ENCODE peak calls at places on chromosome 19, in seven cellular contexts. T is right atrium auricular region, F is thoracic aorta, D is ovary, M is PC-9, J is AG04450, L is heart right ventricle. H is an unnamed sample.
A peak's percentile ranks its signal among the peaks of the same experiment; 100 is the strongest.

GRCh38 chr19:20124879-20125278 is 42.1 kb upstream of the ZNF486 start:
- DNase-seq in T (no peak), F (no peak), D (no peak), M (no peak), J (no peak), L (no peak), H (no peak)

GRCh38 chr19:17985037-17985818 is 18.3 kb downstream of the KCNN1 start:
- DNase-seq in T (no peak), F (no peak), D (no peak), M (no peak), J (no peak), L (no peak), H (no peak)

GRCh38 chr19:53903055-53903680 is 5.9 kb upstream of the CACNG7 start:
- DNase-seq in T (no peak), F (no peak), D (no peak), M (peak; percentile 71), J (no peak), L (peak; percentile 26), H (no peak)

GRCh38 chr19:5121286-5122120 is 152.6 kb downstream of the KDM4B start:
- DNase-seq in T (no peak), F (no peak), D (no peak), M (no peak), J (no peak), L (no peak), H (no peak)

GRCh38 chr19:53511933-53512374 is 26.0 kb upstream of the ZNF331 start:
- DNase-seq in T (peak; percentile 63), F (no peak), D (peak; percentile 55), M (peak; percentile 44), J (peak; percentile 16), L (peak; percentile 51), H (no peak)

GRCh38 chr19:33226550-33227241 is 1.0 kb upstream of the SLC7A10 start:
- DNase-seq in T (no peak), F (no peak), D (no peak), M (no peak), J (no peak), L (no peak), H (no peak)

GRCh38 chr19:43507880-43508279 is 3.3 kb upstream of the PHLDB3 start:
- DNase-seq in T (no peak), F (no peak), D (no peak), M (no peak), J (no peak), L (no peak), H (no peak)

GRCh38 chr19:1172353-1173159 is 1.5 kb downstream of the SBNO2 start:
- DNase-seq in T (peak; percentile 81), F (no peak), D (no peak), M (peak; percentile 42), J (no peak), L (peak; percentile 62), H (no peak)

GRCh38 chr19:12788682-12789097 is 2.6 kb upstream of the JUNB start:
- DNase-seq in T (peak; percentile 88), F (no peak), D (peak; percentile 87), M (peak; percentile 50), J (no peak), L (peak; percentile 92), H (no peak)

GRCh38 chr19:58010507-58010906 is 7.9 kb upstream of the ZNF606 start:
- DNase-seq in T (no peak), F (no peak), D (no peak), M (no peak), J (no peak), L (no peak), H (no peak)

GRCh38 chr19:17673937-17674799 is 14.0 kb downstream of the UNC13A start:
- DNase-seq in T (no peak), F (no peak), D (no peak), M (no peak), J (no peak), L (no peak), H (no peak)

GRCh38 chr19:17951151-17952040 is 15.5 kb upstream of the KCNN1 start:
- DNase-seq in T (no peak), F (no peak), D (peak; percentile 29), M (no peak), J (no peak), L (no peak), H (no peak)

GRCh38 chr19:35247526-35248309 is 1.1 kb upstream of the LSR start:
- DNase-seq in T (peak; percentile 59), F (no peak), D (peak; percentile 42), M (peak; percentile 91), J (no peak), L (peak; percentile 55), H (peak; percentile 72)

GRCh38 chr19:6811906-6812305 is 39.4 kb downstream of the VAV1 start:
- DNase-seq in T (no peak), F (no peak), D (no peak), M (peak; percentile 54), J (no peak), L (no peak), H (no peak)

GRCh38 chr19:39188960-39189359 is 7.8 kb upstream of the NCCRP1 start:
- DNase-seq in T (no peak), F (no peak), D (no peak), M (no peak), J (no peak), L (no peak), H (no peak)

GRCh38 chr19:33622809-33623511 is 1.2 kb downstream of the CHST8 start:
- DNase-seq in T (no peak), F (no peak), D (peak; percentile 15), M (no peak), J (no peak), L (no peak), H (no peak)

GRCh38 chr19:33796164-33797100 is at the start of gene KCTD15:
- DNase-seq in T (no peak), F (no peak), D (peak; percentile 74), M (no peak), J (no peak), L (no peak), H (no peak)

GRCh38 chr19:55036058-55036457 is 2.0 kb downstream of the GP6 start:
- DNase-seq in T (no peak), F (no peak), D (no peak), M (no peak), J (no peak), L (no peak), H (no peak)

GRCh38 chr19:8473652-8474476 is 28.6 kb downstream of the PRAM1 start:
- DNase-seq in T (no peak), F (no peak), D (no peak), M (no peak), J (no peak), L (no peak), H (no peak)

GRCh38 chr19:16340654-16341053 is 16.0 kb downstream of the KLF2 start:
- DNase-seq in T (no peak), F (no peak), D (no peak), M (no peak), J (no peak), L (no peak), H (no peak)

GRCh38 chr19:41895745-41896580 is 13.0 kb downstream of the ARHGEF1 start:
- DNase-seq in T (no peak), F (no peak), D (no peak), M (no peak), J (no peak), L (no peak), H (no peak)

GRCh38 chr19:15180451-15181390 is 20.1 kb downstream of the NOTCH3 start:
- DNase-seq in T (no peak), F (no peak), D (no peak), M (no peak), J (no peak), L (peak; percentile 25), H (no peak)

GRCh38 chr19:41367848-41368301 is 3.9 kb upstream of the B9D2 start:
- DNase-seq in T (no peak), F (no peak), D (no peak), M (peak; percentile 56), J (peak; percentile 81), L (no peak), H (no peak)

GRCh38 chr19:15971217-15971616 is 22.4 kb downstream of the OR10H4 start:
- DNase-seq in T (no peak), F (no peak), D (no peak), M (peak; percentile 40), J (no peak), L (no peak), H (no peak)

DNA sequence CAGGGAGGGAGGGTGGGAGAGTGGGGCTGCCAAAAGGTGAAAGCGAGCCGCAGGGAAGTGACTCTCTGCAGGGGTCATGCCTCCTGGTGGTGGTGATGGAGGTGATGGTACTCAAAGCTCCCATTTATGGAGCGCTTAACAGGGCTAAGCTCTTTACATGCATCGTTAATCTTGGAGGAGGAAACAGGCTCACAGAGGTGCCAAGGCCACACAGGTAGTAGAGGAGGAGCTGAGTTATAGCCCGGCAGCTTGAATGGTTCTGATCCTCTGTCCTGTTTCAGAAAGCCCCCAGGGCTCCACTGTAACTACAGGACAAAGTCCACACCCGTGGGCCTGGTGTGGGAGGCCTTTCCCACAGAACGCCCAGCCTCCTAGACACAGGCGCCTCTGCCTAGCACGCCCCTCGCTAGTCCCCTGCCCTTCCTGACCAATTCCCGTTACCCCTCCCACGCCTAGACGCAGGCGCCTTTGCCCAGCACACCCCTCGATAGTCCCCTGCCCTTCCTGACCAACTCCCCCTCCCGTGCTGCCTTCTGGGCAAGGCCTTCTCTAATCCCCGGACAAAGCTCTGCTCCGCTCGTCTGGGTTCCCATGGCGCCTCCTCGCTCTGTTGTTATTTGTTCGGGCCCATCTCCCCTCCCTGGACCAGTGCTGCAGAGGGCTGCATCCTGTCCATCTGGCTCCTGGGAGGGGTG is 10.8 kb downstream of the PPP1R37 start:
- DNase-seq in T (no peak), F (no peak), D (no peak), M (no peak), J (no peak), L (peak; percentile 34), H (no peak)
- TF ChIP-seq CTCF in T (no peak), F (no peak), D (no peak), M (no peak), J (peak; percentile 26), L (no peak), H (no peak)

GRCh38 chr19:48182434-48182833 is 12.0 kb downstream of the ZSWIM9 start:
- DNase-seq in T (no peak), F (no peak), D (no peak), M (no peak), J (no peak), L (no peak), H (no peak)
- TF ChIP-seq CTCF in T (no peak), F (no peak), D (no peak), M (no peak), J (no peak), L (no peak), H (no peak)

GRCh38 chr19:56710437-56710836 is 38.9 kb upstream of the ZNF835 start:
- DNase-seq in T (no peak), F (no peak), D (no peak), M (no peak), J (no peak), L (no peak), H (no peak)
- TF ChIP-seq CTCF in T (no peak), F (no peak), D (no peak), M (no peak), J (no peak), L (no peak), H (no peak)

DNA sequence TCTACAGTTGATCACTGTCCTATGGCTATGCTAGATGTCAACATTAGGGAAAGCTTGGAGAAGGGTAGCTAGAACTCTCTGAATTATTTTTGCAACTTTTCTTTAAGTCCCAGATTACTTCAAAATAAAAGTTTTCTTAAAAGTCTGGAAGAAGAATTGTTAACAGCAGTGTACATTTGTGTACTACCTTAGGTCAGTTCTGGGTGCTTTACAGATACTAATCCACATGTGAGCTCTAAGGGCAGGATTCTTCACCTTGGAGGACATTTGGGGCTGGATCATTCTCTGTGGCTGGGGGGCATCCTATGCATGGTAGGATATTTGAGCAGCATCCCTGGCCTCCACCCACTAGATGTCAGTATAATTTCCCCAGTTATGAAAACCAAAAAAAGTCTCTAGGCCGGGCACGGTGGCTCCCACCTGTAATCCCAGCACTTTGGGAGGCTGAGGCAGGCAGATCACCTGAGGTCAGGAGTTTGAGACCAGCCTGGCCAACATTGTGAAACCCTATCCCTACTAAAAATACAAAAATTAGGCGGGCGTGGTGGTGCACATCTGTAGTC is 2.8 kb downstream of the BRME1 start:
- DNase-seq in T (no peak), F (no peak), D (no peak), M (no peak), J (no peak), L (no peak), H (no peak)
- TF ChIP-seq CTCF in T (peak; percentile 42), F (no peak), D (no peak), M (peak; percentile 66), J (peak; percentile 26), L (peak; percentile 22), H (peak; percentile 46)